ENCODE peak calls at places on chromosomes 3 and 15, in four cellular contexts. V is Panc1, C is spleen, L is transverse colon. F is an unnamed sample.

GRCh38 chr3:138775254-138775595 is 59.5 kb downstream of the PIK3CB start:
- DNase-seq in C (no peak), L (no peak), V (no peak), F (no peak)

GRCh38 chr3:133384331-133385027 is 15.4 kb upstream of the BFSP2 start:
- DNase-seq in V (peak; percentile 25), C (no peak), L (peak; percentile 25), F (peak; percentile 48)

GRCh38 chr15:25535866-25536265 is 97.0 kb upstream of the UBE3A start:
- DNase-seq in V (no peak), L (no peak), C (no peak), F (no peak)

GRCh38 chr3:20747736-20748135 is 561.7 kb upstream of the SGO1 start:
- DNase-seq in C (no peak), V (no peak), L (no peak), F (no peak)

GRCh38 chr15:21260966-21261395 is 179.3 kb downstream of the POTEB3 start:
- DNase-seq in V (no peak), L (no peak), C (peak; percentile 84), F (no peak)

GRCh38 chr3:172595648-172596393 is 72.6 kb upstream of the TNFSF10 start:
- DNase-seq in L (peak; percentile 32), C (no peak), V (peak; percentile 51), F (peak; percentile 41)

GRCh38 chr3:46375814-46376213 is 5.1 kb downstream of the CCR5 start:
- DNase-seq in V (no peak), L (no peak), C (no peak), F (no peak)

GRCh38 chr3:133756716-133757694 is 10.8 kb downstream of the TF start:
- DNase-seq in L (no peak), C (peak; percentile 38), V (no peak), F (no peak)

GRCh38 chr3:58027704-58028317 is 19.6 kb downstream of the FLNB start:
- DNase-seq in L (no peak), C (no peak), V (no peak), F (no peak)

GRCh38 chr15:98776607-98777281 is 128.4 kb downstream of the IGF1R start:
- DNase-seq in C (peak; percentile 81), V (no peak), L (no peak), F (no peak)

GRCh38 chr15:71251548-71252035 is 136.3 kb downstream of the THSD4 start:
- DNase-seq in V (no peak), L (no peak), C (no peak), F (no peak)
- TF ChIP-seq POLR2AphosphoS5 in V (no peak), L (no peak), C (no peak), F (no peak)

GRCh38 chr3:177622520-177622919 is 425.2 kb upstream of the TBL1XR1 start:
- DNase-seq in V (no peak), L (no peak), C (no peak), F (no peak)

GRCh38 chr3:177615015-177615414 is 417.7 kb upstream of the TBL1XR1 start:
- DNase-seq in V (no peak), L (peak; percentile 54), C (no peak), F (peak; percentile 79)

GRCh38 chr3:177622982-177623617 is 425.8 kb upstream of the TBL1XR1 start:
- DNase-seq in L (no peak), C (no peak), V (no peak), F (no peak)

GRCh38 chr3:177620073-177620472 is 422.8 kb upstream of the TBL1XR1 start:
- DNase-seq in L (no peak), C (no peak), V (no peak), F (no peak)

GRCh38 chr3:177618873-177619771 is 421.8 kb upstream of the TBL1XR1 start:
- DNase-seq in L (no peak), V (no peak), C (no peak), F (peak; percentile 55)
- TF ChIP-seq POLR2AphosphoS5 in L (no peak), V (no peak), C (no peak), F (peak; percentile 75)

DNA sequence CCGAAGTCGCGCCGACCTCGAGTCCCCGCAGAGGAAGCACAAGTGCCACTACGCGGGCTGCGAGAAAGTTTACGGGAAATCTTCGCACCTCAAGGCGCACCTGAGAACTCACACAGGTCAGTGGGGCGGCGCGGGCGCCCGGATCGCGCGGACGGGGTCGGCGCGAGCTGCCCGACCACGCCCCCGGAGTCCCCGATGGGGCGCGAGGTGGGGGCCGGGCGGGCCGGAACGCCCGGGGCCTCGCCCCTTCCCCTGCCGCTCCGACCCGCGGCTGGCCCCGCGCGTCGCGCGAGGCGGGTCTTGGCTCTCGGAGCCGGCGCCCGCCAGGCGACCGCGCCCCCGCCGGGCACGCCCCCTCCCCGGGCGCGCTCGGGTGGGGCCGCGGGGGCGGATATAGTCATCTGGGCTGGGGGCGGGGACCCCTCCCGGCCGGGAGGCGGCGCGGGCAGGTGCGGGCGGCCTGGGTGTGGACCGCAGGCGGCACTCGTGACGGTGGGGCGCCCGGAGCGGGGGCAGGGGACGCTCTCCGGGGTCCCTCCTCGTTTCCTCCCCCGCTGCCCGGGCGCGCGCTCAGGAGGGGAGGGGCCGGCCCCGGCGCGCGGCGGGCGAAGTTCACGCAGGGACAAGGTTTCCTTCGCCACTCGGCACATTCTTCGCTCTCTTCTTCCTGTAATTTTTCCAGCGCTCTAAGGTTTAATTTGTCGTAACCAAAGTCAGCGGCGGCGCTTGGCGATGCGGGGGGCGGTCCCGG is 1.2 kb downstream of the KLF13 start:
- DNase-seq in L (peak; percentile 82), V (no peak), C (peak; percentile 96), F (peak; percentile 54)
- TF ChIP-seq POLR2AphosphoS5 in L (peak; percentile 54), V (no peak), C (peak; percentile 82), F (no peak)

GRCh38 chr3:123068227-123069020 is 1.6 kb downstream of the PDIA5 start:
- DNase-seq in C (no peak), L (no peak), V (no peak), F (peak; percentile 40)
- TF ChIP-seq POLR2AphosphoS5 in C (no peak), L (no peak), V (no peak), F (no peak)

GRCh38 chr3:9795212-9795611 is 2.3 kb downstream of the ARPC4 start:
- DNase-seq in V (no peak), L (no peak), C (no peak), F (no peak)

GRCh38 chr3:9793161-9793781 is 389 bp downstream of the ARPC4 start:
- DNase-seq in L (peak; percentile 57), C (no peak), V (no peak), F (no peak)

GRCh38 chr3:9794400-9794799 is 1.5 kb downstream of the ARPC4 start:
- DNase-seq in V (no peak), C (no peak), L (no peak), F (no peak)

GRCh38 chr3:9800529-9800928 is 7.6 kb downstream of the ARPC4 start:
- DNase-seq in L (no peak), C (no peak), V (no peak), F (no peak)

GRCh38 chr3:9797196-9797945 is 4.5 kb downstream of the ARPC4 start:
- DNase-seq in L (no peak), C (no peak), V (no peak), F (no peak)
- TF ChIP-seq POLR2AphosphoS5 in L (no peak), C (no peak), V (no peak), F (no peak)